ENCODE peak calls at places on chromosome 1, in ten cellular contexts. E is neural progenitor cell, Q is pancreas, C is heart right ventricle, I is lower lobe of right lung, M is GM23338, G is astrocyte, P is colonic mucosa, K is foreskin fibroblast, S is K562. O is an unnamed sample.

GRCh38 chr1:43308635-43309580 is 8.1 kb downstream of the TIE1 start:
- DNase-seq in M (no peak), E (no peak), G (no peak), S (peak), C (no peak), K (no peak), P (no peak), Q (peak), I (peak), O (no peak)

GRCh38 chr1:1550591-1551432 is 10.4 kb upstream of the TMEM240 start:
- DNase-seq in G (no peak), I (no peak), C (no peak), Q (no peak), P (no peak), S (peak), M (peak), E (peak), K (peak), O (no peak)

GRCh38 chr1:205915354-205915990 is 27.8 kb downstream of the SLC26A9 start:
- DNase-seq in K (no peak), Q (no peak), M (no peak), G (no peak), E (no peak), C (peak), P (no peak), S (no peak), I (no peak), O (no peak)

GRCh38 chr1:200367841-200368534 is 41.8 kb downstream of the ZNF281 start:
- DNase-seq in E (no peak), M (no peak), P (no peak), K (peak), S (no peak), C (no peak), I (no peak), Q (no peak), G (peak), O (no peak)

GRCh38 chr1:213070399-213070798 is 19.4 kb downstream of the RPS6KC1 start:
- DNase-seq in G (peak), P (no peak), I (no peak), C (peak), S (peak), M (no peak), Q (no peak), E (no peak), K (peak), O (peak)

GRCh38 chr1:59485171-59485570 is 188.3 kb downstream of the FGGY start:
- DNase-seq in C (no peak), S (no peak), M (peak), P (no peak), Q (no peak), K (no peak), I (no peak), G (no peak), E (no peak), O (no peak)

GRCh38 chr1:46517010-46517600 is 27.5 kb downstream of the DMBX1 start:
- DNase-seq in P (peak), E (peak), Q (peak), G (no peak), M (peak), I (peak), C (no peak), S (peak), K (no peak), O (peak)

GRCh38 chr1:116064616-116065015 is 46.6 kb upstream of the MAB21L3 start:
- DNase-seq in Q (no peak), C (no peak), S (no peak), I (no peak), K (peak), G (no peak), P (no peak), M (no peak), E (no peak), O (peak)

GRCh38 chr1:15280416-15280815 is 33.4 kb downstream of the FHAD1 start:
- DNase-seq in M (no peak), I (no peak), Q (no peak), G (no peak), E (no peak), S (no peak), P (no peak), C (no peak), K (no peak), O (no peak)

GRCh38 chr1:15286452-15286851 is 39.4 kb downstream of the FHAD1 start:
- DNase-seq in I (no peak), M (no peak), G (no peak), S (no peak), E (no peak), K (no peak), P (no peak), C (no peak), Q (no peak), O (no peak)

GRCh38 chr1:15282810-15283474 is 35.9 kb downstream of the FHAD1 start:
- DNase-seq in E (no peak), G (no peak), I (no peak), P (no peak), M (peak), Q (no peak), S (no peak), K (no peak), C (peak), O (peak)

GRCh38 chr1:15282038-15282437 is 35.0 kb downstream of the FHAD1 start:
- DNase-seq in M (no peak), C (no peak), K (no peak), S (no peak), G (no peak), I (no peak), P (no peak), Q (no peak), E (no peak), O (no peak)

GRCh38 chr1:15283500-15283899 is 36.5 kb downstream of the FHAD1 start:
- DNase-seq in Q (no peak), I (no peak), G (peak), K (no peak), P (no peak), C (peak), M (no peak), E (no peak), S (no peak), O (peak)
- TF ChIP-seq CTCF in Q (no peak), I (no peak), G (peak), K (no peak), P (peak), C (peak), M (no peak), E (no peak), S (no peak), O (peak)

GRCh38 chr1:27885114-27885528 is 12.8 kb downstream of the THEMIS2 start:
- DNase-seq in S (no peak), I (no peak), G (no peak), E (no peak), K (no peak), Q (no peak), M (no peak), P (no peak), C (no peak), O (no peak)

GRCh38 chr1:27879374-27880082 is 7.2 kb downstream of the THEMIS2 start:
- DNase-seq in P (no peak), I (no peak), M (no peak), K (no peak), Q (peak), G (no peak), S (no peak), C (no peak), E (no peak), O (no peak)

GRCh38 chr1:27884182-27884954 is 12.0 kb downstream of the THEMIS2 start:
- DNase-seq in M (no peak), I (no peak), E (no peak), G (no peak), Q (no peak), P (no peak), S (no peak), C (no peak), K (no peak), O (no peak)

GRCh38 chr1:27883536-27884181 is 11.3 kb downstream of the THEMIS2 start:
- DNase-seq in C (no peak), E (no peak), P (no peak), Q (no peak), S (no peak), I (no peak), G (no peak), K (no peak), M (no peak), O (no peak)

GRCh38 chr1:27882543-27882903 is 10.2 kb downstream of the THEMIS2 start:
- DNase-seq in P (no peak), E (no peak), Q (no peak), K (no peak), C (no peak), I (no peak), G (no peak), S (no peak), M (no peak), O (no peak)
- H3K4me3 ChIP-seq in P (no peak), E (no peak), Q (no peak), K (no peak), C (no peak), I (no peak), G (no peak), S (no peak), M (no peak), O (no peak)

DNA sequence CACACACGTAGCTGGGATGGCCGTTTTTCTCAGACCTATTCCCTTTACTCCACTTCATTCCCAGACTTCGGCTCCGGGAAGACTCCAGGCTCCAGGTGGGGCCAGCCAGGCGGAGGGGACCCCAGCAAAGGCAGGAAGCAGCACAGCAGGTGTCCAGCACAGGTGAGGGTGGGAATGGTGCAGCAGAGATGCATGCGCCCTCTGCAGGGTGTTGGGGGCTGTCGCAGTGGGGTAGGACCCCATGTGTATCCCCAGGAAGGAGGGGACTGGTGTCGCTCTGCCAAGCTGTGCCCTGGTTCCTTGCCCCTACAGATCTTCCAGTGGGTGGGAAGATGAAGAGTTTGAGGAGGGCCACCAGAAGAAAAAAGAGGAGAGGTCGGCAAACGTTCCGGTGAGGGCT is 5.3 kb downstream of the TTC24 start:
- DNase-seq in C (no peak), Q (no peak), M (peak), P (no peak), K (no peak), I (no peak), G (no peak), S (peak), E (peak), O (no peak)
- TF ChIP-seq CTCF in C (no peak), Q (no peak), M (peak), P (no peak), K (no peak), I (no peak), G (no peak), S (peak), E (peak), O (peak)

GRCh38 chr1:17009706-17010105 is 2.0 kb downstream of the ATP13A2 start:
- DNase-seq in Q (peak), I (no peak), M (no peak), C (no peak), P (peak), G (no peak), S (peak), E (no peak), K (no peak), O (no peak)
- H3K4me3 ChIP-seq in Q (no peak), I (no peak), M (no peak), C (no peak), P (no peak), G (no peak), S (no peak), E (no peak), K (no peak), O (no peak)

GRCh38 chr1:162036156-162036555 is 12.5 kb upstream of the OLFML2B start:
- DNase-seq in C (no peak), Q (no peak), P (no peak), E (no peak), G (peak), M (no peak), I (no peak), K (no peak), S (no peak), O (no peak)

GRCh38 chr1:162040657-162041056 is 17.0 kb upstream of the OLFML2B start:
- DNase-seq in C (no peak), I (no peak), P (no peak), E (peak), G (no peak), S (peak), K (no peak), M (peak), Q (no peak), O (peak)

GRCh38 chr1:162042361-162042760 is 18.7 kb upstream of the OLFML2B start:
- DNase-seq in C (no peak), K (no peak), M (no peak), E (no peak), P (no peak), S (no peak), Q (no peak), I (no peak), G (no peak), O (no peak)

GRCh38 chr1:162035241-162035640 is 11.6 kb upstream of the OLFML2B start:
- DNase-seq in I (no peak), E (no peak), K (no peak), P (no peak), G (peak), C (no peak), Q (no peak), M (no peak), S (no peak), O (peak)

GRCh38 chr1:162038624-162039023 is 15.0 kb upstream of the OLFML2B start:
- DNase-seq in S (no peak), E (no peak), P (no peak), G (no peak), I (no peak), C (no peak), K (no peak), Q (no peak), M (no peak), O (no peak)
- TF ChIP-seq CTCF in S (no peak), E (no peak), P (no peak), G (no peak), I (no peak), C (no peak), K (no peak), Q (no peak), M (no peak), O (no peak)

GRCh38 chr1:66401244-66401643 is 132.7 kb upstream of the SGIP1 start:
- DNase-seq in C (no peak), G (no peak), P (no peak), K (no peak), S (no peak), I (no peak), Q (no peak), M (no peak), E (no peak), O (no peak)
- H3K4me3 ChIP-seq in C (no peak), G (no peak), P (no peak), K (no peak), S (no peak), I (no peak), Q (no peak), M (no peak), E (no peak), O (no peak)

GRCh38 chr1:185719021-185719420 is 15.2 kb upstream of the HMCN1 start:
- DNase-seq in E (peak), P (no peak), C (peak), M (peak), S (no peak), G (peak), I (no peak), K (peak), Q (no peak), O (peak)
- TF ChIP-seq CTCF in E (peak), P (no peak), C (no peak), M (peak), S (no peak), G (peak), I (no peak), K (peak), Q (no peak), O (peak)

DNA sequence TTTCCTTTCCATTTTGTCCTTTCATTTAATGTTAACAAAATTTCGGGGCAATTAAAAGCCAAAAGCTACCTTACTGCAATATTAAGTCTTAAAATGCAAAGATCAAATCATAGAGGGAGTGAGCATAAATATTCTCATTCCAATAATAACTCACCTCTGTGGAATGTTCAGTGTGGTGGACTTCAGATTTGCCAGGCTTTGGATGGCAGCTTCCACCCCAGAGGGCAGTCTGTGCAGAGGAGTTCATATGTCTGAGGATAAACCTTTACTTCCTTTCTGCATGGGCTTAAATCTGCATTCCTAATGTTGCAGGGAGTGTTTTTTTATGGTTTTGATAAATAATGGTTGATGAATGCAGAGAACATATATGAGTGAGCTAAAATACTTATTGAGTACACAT is 16.3 kb downstream of the KIAA0040 start:
- DNase-seq in P (no peak), I (no peak), Q (no peak), C (no peak), S (no peak), E (no peak), M (no peak), K (no peak), G (no peak), O (no peak)
- H3K4me3 ChIP-seq in P (no peak), I (no peak), Q (no peak), C (no peak), S (no peak), E (no peak), M (no peak), K (no peak), G (no peak), O (no peak)

O was measured in bronchial epithelial cell.